ENCODE peak calls at places on chromosomes 2 and 18, in ten cellular contexts. One of them, this sample, is unnamed.

GRCh38 chr2:25071962-25072361 is 30.1 kb downstream of the EFR3B start:
- DNase-seq in AG04449: no peak
- DNase-seq in HTR-8/SVneo: no peak
- DNase-seq in KG1: no peak
- DNase-seq in tibial artery: no peak
- DNase-seq in HT1080: no peak
- DNase-seq in omental fat pad: no peak
- DNase-seq in T1000: no peak
- DNase-seq in HuH-7.5: no peak
- DNase-seq in NCI-H1417: no peak
- DNase-seq in this sample: no peak

GRCh38 chr2:122669627-122670026 is 914.2 kb downstream of the TSN start:
- DNase-seq in AG04449: no peak
- DNase-seq in HTR-8/SVneo: no peak
- DNase-seq in KG1: no peak
- DNase-seq in tibial artery: no peak
- DNase-seq in HT1080: no peak
- DNase-seq in omental fat pad: no peak
- DNase-seq in T1000: no peak
- DNase-seq in HuH-7.5: no peak
- DNase-seq in NCI-H1417: no peak
- DNase-seq in this sample: no peak

GRCh38 chr2:58594175-58594574 is 353.1 kb upstream of the FANCL start:
- DNase-seq in AG04449: no peak
- DNase-seq in HTR-8/SVneo: peak
- DNase-seq in KG1: no peak
- DNase-seq in tibial artery: no peak
- DNase-seq in HT1080: peak
- DNase-seq in omental fat pad: no peak
- DNase-seq in T1000: no peak
- DNase-seq in HuH-7.5: no peak
- DNase-seq in NCI-H1417: no peak
- DNase-seq in this sample: peak

GRCh38 chr18:13412901-13413300 is 194.3 kb downstream of the LDLRAD4 start:
- DNase-seq in AG04449: no peak
- DNase-seq in HTR-8/SVneo: no peak
- DNase-seq in KG1: no peak
- DNase-seq in tibial artery: no peak
- DNase-seq in HT1080: no peak
- DNase-seq in omental fat pad: no peak
- DNase-seq in T1000: no peak
- DNase-seq in HuH-7.5: no peak
- DNase-seq in NCI-H1417: peak
- DNase-seq in this sample: no peak

GRCh38 chr18:25349131-25349925 is 2.6 kb downstream of the ZNF521 start:
- DNase-seq in AG04449: no peak
- DNase-seq in HTR-8/SVneo: no peak
- DNase-seq in KG1: no peak
- DNase-seq in tibial artery: peak
- DNase-seq in HT1080: peak
- DNase-seq in omental fat pad: no peak
- DNase-seq in T1000: peak
- DNase-seq in HuH-7.5: no peak
- DNase-seq in NCI-H1417: peak
- DNase-seq in this sample: no peak

GRCh38 chr18:74496508-74497307 is 545 bp downstream of the CNDP2 start:
- DNase-seq in AG04449: no peak
- DNase-seq in HTR-8/SVneo: peak
- DNase-seq in KG1: peak
- DNase-seq in tibial artery: peak
- DNase-seq in HT1080: peak
- DNase-seq in omental fat pad: peak
- DNase-seq in T1000: peak
- DNase-seq in HuH-7.5: peak
- DNase-seq in NCI-H1417: peak
- DNase-seq in this sample: peak

GRCh38 chr2:63590621-63591408 is 2.1 kb downstream of the MDH1 start:
- DNase-seq in AG04449: no peak
- DNase-seq in HTR-8/SVneo: no peak
- DNase-seq in KG1: no peak
- DNase-seq in tibial artery: peak
- DNase-seq in HT1080: no peak
- DNase-seq in omental fat pad: no peak
- DNase-seq in T1000: no peak
- DNase-seq in HuH-7.5: no peak
- DNase-seq in NCI-H1417: peak
- DNase-seq in this sample: no peak

GRCh38 chr2:148918554-148918953 is 43.5 kb downstream of the KIF5C start:
- DNase-seq in AG04449: no peak
- DNase-seq in HTR-8/SVneo: no peak
- DNase-seq in KG1: no peak
- DNase-seq in tibial artery: no peak
- DNase-seq in HT1080: no peak
- DNase-seq in omental fat pad: no peak
- DNase-seq in T1000: no peak
- DNase-seq in HuH-7.5: no peak
- DNase-seq in NCI-H1417: no peak
- DNase-seq in this sample: no peak

GRCh38 chr18:3055861-3056260 is 42.9 kb upstream of the LPIN2 start:
- DNase-seq in AG04449: no peak
- DNase-seq in HTR-8/SVneo: no peak
- DNase-seq in KG1: no peak
- DNase-seq in tibial artery: no peak
- DNase-seq in HT1080: no peak
- DNase-seq in omental fat pad: no peak
- DNase-seq in T1000: no peak
- DNase-seq in HuH-7.5: no peak
- DNase-seq in NCI-H1417: no peak
- DNase-seq in this sample: no peak

GRCh38 chr2:238302076-238302475 is 13.7 kb upstream of the PER2 start:
- DNase-seq in AG04449: no peak
- DNase-seq in HTR-8/SVneo: no peak
- DNase-seq in KG1: no peak
- DNase-seq in tibial artery: no peak
- DNase-seq in HT1080: no peak
- DNase-seq in omental fat pad: no peak
- DNase-seq in T1000: no peak
- DNase-seq in HuH-7.5: no peak
- DNase-seq in NCI-H1417: no peak
- DNase-seq in this sample: no peak